ENCODE peak calls at places on chromosomes 11 and 22, in eight cellular contexts. U is NCI-H1694; A is aorta; J is sigmoid colon; S is endothelial cell; B is T-helper 2 cell; V is stimulated activated naive CD8-positive, alpha-beta T cell treated with anti-CD3 and anti-CD28 coated beads, Interleukin-15, Interleukin-2, amounts not matched to agents 100 U/mL and 50 U/mL, for 24 hours; T is hepatic stellate cell. D is an unnamed sample.

GRCh38 chr11:115941044-115941443 is 436.8 kb upstream of the CADM1 start:
- DNase-seq in S (no peak), U (no peak), V (no peak), B (no peak), T (no peak), J (no peak), A (no peak), D (no peak)

GRCh38 chr11:1827095-1827797 is 7.5 kb upstream of the SYT8 start:
- DNase-seq in J (peak; percentile 72), T (peak; percentile 94), S (no peak), U (peak; percentile 64), V (no peak), A (peak; percentile 91), B (no peak), D (no peak)

GRCh38 chr22:36611241-36611976 is 82.4 kb upstream of the EIF3D start:
- DNase-seq in U (no peak), S (no peak), T (no peak), B (no peak), J (no peak), A (no peak), V (no peak), D (no peak)

GRCh38 chr22:41216984-41217383 is 11.9 kb downstream of the L3MBTL2 start:
- DNase-seq in S (no peak), T (no peak), A (no peak), J (peak; percentile 77), U (no peak), V (no peak), B (no peak), D (no peak)

GRCh38 chr11:12123177-12123576 is 12.8 kb downstream of the MICAL2 start:
- DNase-seq in V (no peak), A (no peak), J (no peak), T (no peak), B (no peak), U (no peak), S (no peak), D (no peak)

GRCh38 chr22:34243023-34243422 is 322.7 kb upstream of the LARGE1 start:
- DNase-seq in J (no peak), A (no peak), U (no peak), B (no peak), V (no peak), T (no peak), S (no peak), D (no peak)

GRCh38 chr11:125435461-125436238 is 60.4 kb downstream of the FEZ1 start:
- DNase-seq in J (no peak), B (no peak), T (no peak), U (no peak), S (no peak), A (no peak), V (no peak), D (no peak)

GRCh38 chr11:1122356-1123002 is 35.3 kb upstream of the MUC5AC start:
- DNase-seq in V (no peak), U (no peak), S (no peak), T (no peak), A (peak; percentile 68), J (peak; percentile 30), B (no peak), D (no peak)

GRCh38 chr11:117930668-117931330 is 1.6 kb upstream of the TMPRSS13 start:
- DNase-seq in B (peak; percentile 58), V (peak; percentile 52), J (no peak), A (peak; percentile 51), S (no peak), U (no peak), T (no peak), D (no peak)

GRCh38 chr11:126257764-126258163 is 10.9 kb downstream of the SRPRA start:
- DNase-seq in S (no peak), B (no peak), U (no peak), T (peak; percentile 42), V (no peak), J (no peak), A (no peak), D (no peak)

GRCh38 chr22:48677621-48678020 is 1150.1 kb downstream of the BRD1 start:
- DNase-seq in T (no peak), U (no peak), B (no peak), A (no peak), S (no peak), J (no peak), V (no peak), D (no peak)

GRCh38 chr22:19514831-19515565 is 9.2 kb downstream of the CLDN5 start:
- DNase-seq in U (no peak), S (no peak), J (no peak), A (no peak), B (no peak), V (no peak), T (no peak), D (no peak)

GRCh38 chr11:6129634-6130033 is 22.1 kb downstream of the OR56B4 start:
- DNase-seq in V (no peak), T (no peak), B (no peak), J (no peak), U (no peak), A (no peak), S (no peak), D (no peak)

GRCh38 chr11:70618471-70619101 is 220.3 kb downstream of the CTTN start:
- DNase-seq in A (no peak), B (no peak), J (no peak), T (no peak), U (no peak), S (no peak), V (no peak), D (no peak)

GRCh38 chr11:27274854-27275395 is 88.1 kb downstream of the CCDC34 start:
- DNase-seq in J (no peak), S (no peak), U (no peak), T (no peak), B (no peak), V (no peak), A (no peak), D (no peak)

GRCh38 chr11:82872377-82873150 is 27.7 kb downstream of the PRCP start:
- DNase-seq in B (peak; percentile 64), J (no peak), V (no peak), A (no peak), U (no peak), T (no peak), S (no peak), D (no peak)

GRCh38 chr11:66159585-66159984 is 89.5 kb downstream of the PACS1 start:
- DNase-seq in T (no peak), U (no peak), S (no peak), A (no peak), V (no peak), B (no peak), J (no peak), D (no peak)

GRCh38 chr11:1103401-1104360 is 29.0 kb downstream of the MUC2 start:
- DNase-seq in S (no peak), A (peak; percentile 70), U (no peak), J (no peak), B (no peak), T (no peak), V (no peak), D (no peak)

GRCh38 chr22:30668306-30668655 is 606 bp upstream of the DUSP18 start:
- DNase-seq in S (peak; percentile 8), T (peak; percentile 29), U (no peak), V (no peak), J (peak; percentile 65), B (no peak), A (no peak), D (peak; percentile 38)

GRCh38 chr11:62555464-62556092 is 9.0 kb upstream of the AHNAK start:
- DNase-seq in S (no peak), U (no peak), B (peak; percentile 92), J (peak; percentile 76), T (no peak), A (no peak), V (peak; percentile 70), D (no peak)

GRCh38 chr11:113148652-113149051 is 165.7 kb upstream of the TTC12 start:
- DNase-seq in T (no peak), U (no peak), V (no peak), B (no peak), J (no peak), A (no peak), S (no peak), D (no peak)

GRCh38 chr11:99368579-99368978 is 347.8 kb downstream of the CNTN5 start:
- DNase-seq in J (no peak), A (no peak), S (no peak), U (no peak), B (no peak), V (no peak), T (no peak), D (no peak)

GRCh38 chr11:109733245-109733644 is 311.3 kb downstream of the C11orf87 start:
- DNase-seq in B (no peak), V (no peak), J (no peak), T (no peak), S (no peak), A (no peak), U (no peak), D (no peak)

GRCh38 chr11:118979434-118979833 is 7.9 kb downstream of the FOXR1 start:
- DNase-seq in B (no peak), U (no peak), J (no peak), T (no peak), V (no peak), A (no peak), S (no peak), D (no peak)

GRCh38 chr11:112029460-112029859 is 4.3 kb downstream of the DLAT start:
- DNase-seq in S (no peak), A (no peak), B (no peak), U (no peak), T (no peak), J (no peak), V (no peak), D (no peak)

GRCh38 chr11:78281511-78281910 is 92.8 kb downstream of the USP35 start:
- DNase-seq in U (no peak), A (no peak), V (no peak), B (no peak), J (no peak), S (no peak), T (no peak), D (no peak)

D was measured in HuH-7.